ENCODE peak calls at places on chromosomes 6 and 20, in six cellular contexts. One of them, this sample, is unnamed.

GRCh38 chr6:128659878-128660622 is 139.7 kb upstream of the PTPRK start:
- DNase-seq in HepG2: no peak
- DNase-seq in GM12878: no peak
- DNase-seq in SK-N-SH: no peak
- DNase-seq in H1: no peak
- DNase-seq in K562: no peak
- DNase-seq in this sample: no peak

GRCh38 chr20:1345030-1345755 is 16.3 kb upstream of the SDCBP2 start:
- DNase-seq in SK-N-SH: no peak
- DNase-seq in HepG2: no peak
- DNase-seq in K562: no peak
- DNase-seq in GM12878: no peak
- DNase-seq in H1: no peak
- DNase-seq in this sample: no peak

GRCh38 chr6:30101423-30101938 is 11.4 kb downstream of the TRIM31 start:
- DNase-seq in H1: no peak
- DNase-seq in K562: no peak
- DNase-seq in GM12878: no peak
- DNase-seq in HepG2: peak
- DNase-seq in SK-N-SH: peak
- DNase-seq in this sample: peak

GRCh38 chr6:36692861-36693702 is 4.5 kb upstream of the RAB44 start:
- DNase-seq in H1: no peak
- DNase-seq in K562: no peak
- DNase-seq in HepG2: no peak
- DNase-seq in GM12878: no peak
- DNase-seq in SK-N-SH: no peak
- DNase-seq in this sample: no peak

GRCh38 chr6:106087548-106088325 is 1.6 kb downstream of the PRDM1 start:
- DNase-seq in K562: no peak
- DNase-seq in HepG2: no peak
- DNase-seq in H1: no peak
- DNase-seq in SK-N-SH: no peak
- DNase-seq in GM12878: no peak
- DNase-seq in this sample: no peak

GRCh38 chr6:13916230-13916944 is 8.4 kb upstream of the RNF182 start:
- DNase-seq in H1: no peak
- DNase-seq in HepG2: no peak
- DNase-seq in K562: peak
- DNase-seq in SK-N-SH: no peak
- DNase-seq in GM12878: no peak
- DNase-seq in this sample: no peak

GRCh38 chr6:12152023-12152960 is 137.9 kb upstream of the EDN1 start:
- DNase-seq in H1: no peak
- DNase-seq in K562: no peak
- DNase-seq in SK-N-SH: no peak
- DNase-seq in HepG2: no peak
- DNase-seq in GM12878: no peak
- DNase-seq in this sample: no peak

GRCh38 chr6:128370072-128370471 is 150.3 kb downstream of the PTPRK start:
- DNase-seq in HepG2: peak
- DNase-seq in H1: no peak
- DNase-seq in K562: no peak
- DNase-seq in GM12878: no peak
- DNase-seq in SK-N-SH: no peak
- DNase-seq in this sample: peak

GRCh38 chr6:12034831-12035230 is 22.7 kb downstream of the HIVEP1 start:
- DNase-seq in HepG2: no peak
- DNase-seq in SK-N-SH: peak
- DNase-seq in H1: no peak
- DNase-seq in GM12878: no peak
- DNase-seq in K562: no peak
- DNase-seq in this sample: no peak

GRCh38 chr6:166906376-166907044 is 49.8 kb downstream of the RNASET2 start:
- DNase-seq in HepG2: no peak
- DNase-seq in SK-N-SH: no peak
- DNase-seq in H1: no peak
- DNase-seq in K562: no peak
- DNase-seq in GM12878: no peak
- DNase-seq in this sample: no peak

GRCh38 chr6:30462482-30462881 is 26.8 kb upstream of the HLA-E start:
- DNase-seq in HepG2: no peak
- DNase-seq in SK-N-SH: no peak
- DNase-seq in K562: no peak
- DNase-seq in H1: no peak
- DNase-seq in GM12878: no peak
- DNase-seq in this sample: no peak

GRCh38 chr20:37907677-37908397 is 4.9 kb downstream of the VSTM2L start:
- DNase-seq in H1: no peak
- DNase-seq in GM12878: no peak
- DNase-seq in K562: no peak
- DNase-seq in SK-N-SH: peak
- DNase-seq in HepG2: no peak
- DNase-seq in this sample: peak

GRCh38 chr6:2948228-2949025 is 22.9 kb downstream of the SERPINB6 start:
- DNase-seq in GM12878: no peak
- DNase-seq in K562: no peak
- DNase-seq in SK-N-SH: no peak
- DNase-seq in H1: no peak
- DNase-seq in HepG2: no peak
- DNase-seq in this sample: no peak

DNA sequence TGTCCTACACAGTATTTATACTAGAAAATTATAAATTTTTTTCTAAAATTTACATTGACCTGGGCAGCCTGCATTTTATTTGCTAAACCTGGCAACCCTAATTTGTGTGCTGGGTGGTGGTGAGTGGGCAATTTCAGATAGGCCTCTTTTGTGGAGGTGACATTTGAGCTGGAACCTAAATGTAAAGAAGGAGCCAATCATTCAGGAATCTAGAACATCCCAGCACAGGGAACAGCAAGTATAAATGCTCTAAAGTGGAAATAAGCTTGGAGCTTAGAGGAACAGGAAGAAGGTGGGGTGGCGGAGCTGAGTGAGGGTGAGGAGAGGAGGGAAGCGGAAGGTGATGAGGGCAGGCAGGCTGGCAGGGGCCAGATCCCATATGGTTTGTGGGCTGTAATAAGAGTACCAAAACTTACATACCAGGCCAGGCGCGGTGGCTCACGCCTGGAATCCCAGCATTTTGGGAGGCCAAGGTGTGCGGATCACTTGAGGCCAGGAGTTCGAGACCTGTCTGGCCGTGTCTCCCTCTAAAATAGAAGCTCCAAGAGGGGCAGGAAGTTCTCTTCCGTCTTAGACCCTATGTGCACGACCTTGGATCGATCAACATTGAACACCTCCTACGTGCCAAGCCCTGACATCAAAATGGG is 549 bp upstream of the CSE1L start:
- DNase-seq in SK-N-SH: peak
- DNase-seq in GM12878: no peak
- DNase-seq in K562: peak
- DNase-seq in H1: no peak
- DNase-seq in HepG2: peak
- DNase-seq in this sample: no peak
- TF ChIP-seq RFX5 in SK-N-SH: no peak
- TF ChIP-seq RFX5 in GM12878: no peak
- TF ChIP-seq RFX5 in K562: no peak
- TF ChIP-seq RFX5 in H1: no peak
- TF ChIP-seq RFX5 in HepG2: no peak
- TF ChIP-seq RFX5 in this sample: no peak

GRCh38 chr20:45014671-45015415 is 48.5 kb downstream of the STK4 start:
- DNase-seq in SK-N-SH: no peak
- DNase-seq in H1: no peak
- DNase-seq in K562: no peak
- DNase-seq in GM12878: no peak
- DNase-seq in HepG2: no peak
- DNase-seq in this sample: no peak

GRCh38 chr20:45012682-45013302 is 46.5 kb downstream of the STK4 start:
- DNase-seq in HepG2: no peak
- DNase-seq in K562: no peak
- DNase-seq in H1: no peak
- DNase-seq in GM12878: no peak
- DNase-seq in SK-N-SH: no peak
- DNase-seq in this sample: no peak

GRCh38 chr20:45008521-45009049 is 42.3 kb downstream of the STK4 start:
- DNase-seq in H1: no peak
- DNase-seq in SK-N-SH: no peak
- DNase-seq in K562: no peak
- DNase-seq in GM12878: no peak
- DNase-seq in HepG2: no peak
- DNase-seq in this sample: no peak

GRCh38 chr20:45010399-45010828 is 44.1 kb downstream of the STK4 start:
- DNase-seq in SK-N-SH: no peak
- DNase-seq in K562: no peak
- DNase-seq in HepG2: no peak
- DNase-seq in GM12878: no peak
- DNase-seq in H1: no peak
- DNase-seq in this sample: no peak

GRCh38 chr20:45011108-45011526 is 44.8 kb downstream of the STK4 start:
- DNase-seq in SK-N-SH: peak
- DNase-seq in H1: no peak
- DNase-seq in GM12878: no peak
- DNase-seq in HepG2: peak
- DNase-seq in K562: peak
- DNase-seq in this sample: peak
- TF ChIP-seq MAX in SK-N-SH: no peak
- TF ChIP-seq MAX in H1: no peak
- TF ChIP-seq MAX in GM12878: no peak
- TF ChIP-seq MAX in HepG2: no peak
- TF ChIP-seq MAX in K562: no peak
- TF ChIP-seq MAX in this sample: no peak

DNA sequence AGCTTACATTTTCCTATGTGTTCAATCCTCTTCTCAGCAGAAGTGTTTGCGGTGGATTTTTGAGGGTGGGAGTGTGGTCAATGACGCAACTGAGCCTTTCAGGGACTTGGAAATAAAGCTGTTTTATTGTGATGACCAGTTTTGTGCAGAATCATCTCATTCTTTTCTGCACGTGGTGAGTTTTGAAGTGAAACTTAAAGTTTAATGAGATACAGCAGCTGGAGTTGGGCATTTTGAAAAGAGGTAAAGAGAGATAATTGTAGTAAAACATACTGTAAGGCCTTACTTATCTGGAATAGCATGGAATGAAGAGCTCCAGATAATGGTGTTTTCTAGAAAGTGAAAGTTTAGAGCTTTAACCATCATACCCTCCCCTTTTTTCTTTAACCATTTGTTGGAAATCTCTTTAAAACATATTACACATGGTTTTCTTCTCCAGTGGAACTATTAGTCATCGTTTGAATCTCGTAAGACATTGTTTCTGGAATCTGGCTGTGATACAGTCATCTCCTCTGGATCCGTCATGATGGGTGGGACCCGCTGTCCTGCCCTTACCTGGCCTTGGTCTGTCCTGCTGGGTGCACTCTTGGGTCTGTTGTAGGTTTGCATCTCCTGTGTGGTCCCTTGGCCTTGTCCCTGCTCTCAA is 29.6 kb downstream of the UST start:
- DNase-seq in HepG2: no peak
- DNase-seq in SK-N-SH: no peak
- DNase-seq in H1: no peak
- DNase-seq in K562: no peak
- DNase-seq in GM12878: no peak
- DNase-seq in this sample: no peak
- TF ChIP-seq RFX5 in HepG2: no peak
- TF ChIP-seq RFX5 in SK-N-SH: no peak
- TF ChIP-seq RFX5 in H1: no peak
- TF ChIP-seq RFX5 in K562: no peak
- TF ChIP-seq RFX5 in GM12878: no peak
- TF ChIP-seq RFX5 in this sample: no peak

GRCh38 chr6:169145991-169146501 is 107.6 kb downstream of the THBS2 start:
- DNase-seq in K562: no peak
- DNase-seq in GM12878: no peak
- DNase-seq in SK-N-SH: no peak
- DNase-seq in HepG2: no peak
- DNase-seq in H1: no peak
- DNase-seq in this sample: no peak
- TF ChIP-seq MAX in K562: no peak
- TF ChIP-seq MAX in GM12878: no peak
- TF ChIP-seq MAX in SK-N-SH: no peak
- TF ChIP-seq MAX in HepG2: no peak
- TF ChIP-seq MAX in H1: no peak
- TF ChIP-seq MAX in this sample: no peak

GRCh38 chr20:3631534-3631933 is 31.7 kb downstream of the GFRA4 start:
- DNase-seq in GM12878: no peak
- DNase-seq in SK-N-SH: no peak
- DNase-seq in K562: no peak
- DNase-seq in HepG2: no peak
- DNase-seq in H1: no peak
- DNase-seq in this sample: no peak

GRCh38 chr20:3629893-3630292 is 33.3 kb downstream of the GFRA4 start:
- DNase-seq in GM12878: no peak
- DNase-seq in H1: no peak
- DNase-seq in K562: no peak
- DNase-seq in SK-N-SH: no peak
- DNase-seq in HepG2: no peak
- DNase-seq in this sample: no peak

GRCh38 chr20:3632311-3633004 is 30.7 kb downstream of the GFRA4 start:
- DNase-seq in K562: no peak
- DNase-seq in HepG2: peak
- DNase-seq in H1: no peak
- DNase-seq in GM12878: no peak
- DNase-seq in SK-N-SH: no peak
- DNase-seq in this sample: no peak

GRCh38 chr20:3630429-3630828 is 32.8 kb downstream of the GFRA4 start:
- DNase-seq in HepG2: no peak
- DNase-seq in K562: no peak
- DNase-seq in GM12878: no peak
- DNase-seq in H1: no peak
- DNase-seq in SK-N-SH: no peak
- DNase-seq in this sample: no peak

DNA sequence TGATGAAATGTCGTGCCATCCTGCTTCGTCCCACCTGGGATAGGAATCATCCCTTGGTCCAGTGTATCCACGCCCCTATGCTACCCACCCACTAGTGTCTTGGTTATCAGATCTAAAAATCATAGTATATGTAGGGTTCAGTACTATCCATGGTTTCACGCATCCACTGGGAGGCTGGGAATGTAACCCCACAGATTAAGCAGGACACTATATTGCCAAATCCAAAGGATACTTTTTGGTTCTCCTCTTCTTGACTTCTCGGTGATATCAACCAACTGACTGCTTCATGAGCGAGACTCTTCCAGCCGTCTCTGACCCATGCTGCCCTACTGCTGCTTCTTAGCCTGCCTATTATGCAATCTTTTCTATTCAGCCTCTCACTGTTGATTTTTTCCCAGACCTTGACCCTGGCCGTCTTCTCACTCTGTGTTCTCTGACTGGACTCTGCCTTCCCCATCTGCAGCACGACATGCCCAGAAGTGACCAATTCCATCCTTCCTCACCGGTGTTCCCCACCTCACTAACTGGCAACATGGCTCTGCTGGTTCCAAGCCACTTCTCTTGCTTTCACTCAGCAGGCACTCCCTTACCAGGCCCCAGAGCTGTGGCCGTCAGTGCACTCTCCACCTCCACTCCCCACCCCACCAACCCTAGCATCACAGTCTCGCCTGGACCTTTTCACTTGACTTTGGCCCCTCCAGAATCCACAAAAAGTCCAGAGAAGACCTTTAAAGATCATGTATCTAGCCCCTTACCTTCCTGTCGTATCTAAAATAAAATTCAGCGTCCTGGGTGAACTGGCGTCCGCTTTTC is 34.5 kb downstream of the GFRA4 start:
- DNase-seq in K562: no peak
- DNase-seq in SK-N-SH: no peak
- DNase-seq in H1: no peak
- DNase-seq in GM12878: no peak
- DNase-seq in HepG2: peak
- DNase-seq in this sample: no peak
- TF ChIP-seq RFX5 in K562: no peak
- TF ChIP-seq RFX5 in SK-N-SH: no peak
- TF ChIP-seq RFX5 in H1: no peak
- TF ChIP-seq RFX5 in GM12878: no peak
- TF ChIP-seq RFX5 in HepG2: no peak
- TF ChIP-seq RFX5 in this sample: no peak

This sample was measured in A549.